ENCODE peak calls at places on chromosomes 12 and 14, in ten cellular contexts. P, C, X, E, L, S, D, T, J and Y are unnamed samples.
A peak's percentile ranks its signal among the peaks of the same experiment; 100 is the strongest.

GRCh38 chr14:62126885-62127478 is 364.8 kb downstream of the SNAPC1 start:
- DNase-seq in X (no peak), T (no peak), L (no peak), S (no peak), J (no peak), C (no peak), D (peak; percentile 58), E (peak; percentile 40), P (no peak), Y (no peak)

GRCh38 chr12:57554897-57555296 is 5.1 kb downstream of the KIF5A start:
- DNase-seq in C (no peak), E (no peak), J (no peak), T (no peak), S (no peak), L (no peak), X (no peak), P (no peak), D (no peak), Y (no peak)

GRCh38 chr12:71438670-71439361 is 782 bp upstream of the LGR5 start:
- DNase-seq in P (no peak), E (no peak), C (no peak), D (peak; percentile 6), L (no peak), J (no peak), T (no peak), X (no peak), S (no peak), Y (no peak)

GRCh38 chr14:89588840-89589296 is 171.8 kb upstream of the FOXN3 start:
- DNase-seq in J (no peak), S (no peak), D (no peak), X (no peak), L (no peak), P (no peak), T (no peak), C (no peak), E (no peak), Y (no peak)

GRCh38 chr12:124782132-124782531 is 81.5 kb downstream of the SCARB1 start:
- DNase-seq in T (no peak), S (no peak), X (no peak), J (no peak), E (no peak), L (no peak), C (no peak), D (no peak), P (no peak), Y (no peak)

GRCh38 chr12:39867631-39868030 is 238.2 kb downstream of the SLC2A13 start:
- DNase-seq in D (no peak), T (no peak), J (no peak), L (no peak), C (no peak), X (no peak), S (no peak), E (no peak), P (no peak), Y (no peak)

GRCh38 chr12:52200086-52200782 is 8.4 kb upstream of the KRT80 start:
- DNase-seq in E (no peak), L (no peak), P (no peak), X (no peak), C (no peak), D (no peak), J (no peak), S (peak; percentile 20), T (no peak), Y (no peak)

GRCh38 chr12:94983321-94983720 is 20.2 kb downstream of the NDUFA12 start:
- DNase-seq in T (no peak), P (no peak), E (no peak), J (no peak), D (no peak), S (no peak), X (no peak), C (no peak), L (no peak), Y (no peak)

GRCh38 chr12:23564454-23564853 is 385.0 kb downstream of the SOX5 start:
- DNase-seq in T (no peak), X (no peak), E (no peak), C (no peak), P (no peak), J (no peak), D (no peak), S (no peak), L (no peak), Y (no peak)

DNA sequence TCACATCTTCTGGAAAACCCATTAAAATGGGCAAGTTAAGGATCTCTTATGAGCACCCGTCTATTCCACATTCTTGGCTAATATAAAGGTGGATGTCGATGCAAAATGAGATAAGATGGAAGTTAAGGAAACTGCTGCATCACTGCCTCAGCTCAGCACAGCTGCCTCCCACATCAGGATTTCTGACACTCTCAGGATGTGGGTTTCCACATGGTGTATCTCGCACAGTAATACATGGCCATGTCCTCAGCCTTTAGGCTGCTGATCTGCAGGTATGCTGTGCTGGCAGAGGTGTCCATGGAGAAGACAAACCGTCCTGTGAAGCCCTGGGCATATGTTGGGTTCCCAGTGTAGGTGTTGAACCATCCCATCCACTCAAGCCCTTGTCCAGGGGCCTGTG is 1348.0 kb downstream of the TMEM121 start:
- DNase-seq in D (no peak), S (no peak), L (no peak), J (no peak), X (no peak), E (no peak), P (no peak), C (no peak), T (no peak), Y (no peak)
- H3K9me3 ChIP-seq in D (no peaks in the 10 kb centered on the region), S (no peaks in the 10 kb centered on the region), L (no peaks in the 10 kb centered on the region), J (no peaks in the 10 kb centered on the region), X (no peaks in the 10 kb centered on the region), E (no peaks in the 10 kb centered on the region), P (no peaks in the 10 kb centered on the region), C (no peaks in the 10 kb centered on the region), T (no peaks in the 10 kb centered on the region), Y (no peaks in the 10 kb centered on the region)

GRCh38 chr14:24135584-24135833 is 485 bp upstream of the PSME1 start:
- DNase-seq in T (no peak), L (no peak), S (no peak), D (no peak), X (no peak), P (no peak), E (no peak), C (no peak), J (no peak), Y (no peak)

GRCh38 chr14:24133730-24134129 is 2.3 kb upstream of the PSME1 start:
- DNase-seq in E (no peak), S (no peak), X (no peak), C (no peak), J (no peak), T (no peak), L (no peak), D (no peak), P (no peak), Y (no peak)

GRCh38 chr14:24137529-24138395 is 1.8 kb downstream of the PSME1 start:
- DNase-seq in C (no peak), J (no peak), P (no peak), E (no peak), T (no peak), X (no peak), D (no peak), L (no peak), S (no peak), Y (no peak)

GRCh38 chr14:24136684-24137528 is 912 bp downstream of the PSME1 start:
- DNase-seq in S (no peak), J (no peak), E (no peak), P (no peak), T (no peak), D (no peak), C (no peak), L (no peak), X (no peak), Y (no peak)

DNA sequence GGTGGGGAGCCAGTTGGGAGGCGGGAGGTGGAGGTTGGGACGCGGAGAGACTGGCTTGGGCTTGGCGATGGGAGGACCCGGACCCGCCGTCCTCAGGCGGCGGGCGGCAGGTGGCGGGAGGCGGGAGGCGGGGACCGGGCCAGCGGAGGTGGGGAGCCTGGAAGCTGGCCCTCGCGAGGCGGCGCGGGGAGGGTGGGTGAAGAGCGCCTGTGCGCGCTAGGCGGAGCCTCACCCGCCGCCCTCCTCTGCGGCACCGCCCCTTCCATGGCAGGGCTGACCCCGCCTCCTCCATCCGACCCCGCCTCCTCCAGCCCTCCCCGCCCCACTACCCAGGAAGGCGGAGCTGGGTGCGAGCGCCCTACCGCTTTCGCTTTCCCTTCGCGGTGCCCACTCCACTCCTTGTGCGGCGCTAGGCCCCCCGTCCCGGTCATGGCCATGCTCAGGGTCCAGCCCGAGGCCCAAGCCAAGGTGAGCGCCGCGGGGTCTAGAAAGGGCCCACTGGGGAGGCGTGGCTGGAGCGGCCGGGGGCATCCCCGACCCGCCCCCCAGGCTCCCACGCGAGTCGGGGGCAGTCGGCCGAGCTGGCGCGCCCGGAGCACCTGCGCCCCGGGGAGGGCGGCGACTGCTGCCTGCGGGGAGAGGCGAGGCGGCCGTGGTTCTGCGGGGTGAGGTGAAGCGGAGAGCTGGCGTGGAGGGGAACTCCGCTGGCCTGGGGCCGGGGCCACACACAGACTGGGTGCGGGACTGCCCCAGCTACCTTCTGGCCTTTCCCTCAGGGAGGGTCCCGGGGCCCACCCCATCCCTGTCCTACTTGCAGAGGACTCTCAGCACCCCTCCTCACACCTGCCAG is at the start of gene PSME1:
- DNase-seq in D (peak; percentile 86), P (peak; percentile 97), C (peak; percentile 95), X (peak; percentile 57), T (peak; percentile 95), E (peak; percentile 71), L (peak; percentile 96), J (peak; percentile 89), S (peak; percentile 96), Y (no peak)
- TF ChIP-seq POLR2A in D (peak; percentile 41), P (no peak), C (peak; percentile 81), X (no peak), T (peak; percentile 29), E (peak; percentile 70), L (peak; percentile 79), J (peak; percentile 10), S (peak; percentile 66), Y (peak; percentile 68)

DNA sequence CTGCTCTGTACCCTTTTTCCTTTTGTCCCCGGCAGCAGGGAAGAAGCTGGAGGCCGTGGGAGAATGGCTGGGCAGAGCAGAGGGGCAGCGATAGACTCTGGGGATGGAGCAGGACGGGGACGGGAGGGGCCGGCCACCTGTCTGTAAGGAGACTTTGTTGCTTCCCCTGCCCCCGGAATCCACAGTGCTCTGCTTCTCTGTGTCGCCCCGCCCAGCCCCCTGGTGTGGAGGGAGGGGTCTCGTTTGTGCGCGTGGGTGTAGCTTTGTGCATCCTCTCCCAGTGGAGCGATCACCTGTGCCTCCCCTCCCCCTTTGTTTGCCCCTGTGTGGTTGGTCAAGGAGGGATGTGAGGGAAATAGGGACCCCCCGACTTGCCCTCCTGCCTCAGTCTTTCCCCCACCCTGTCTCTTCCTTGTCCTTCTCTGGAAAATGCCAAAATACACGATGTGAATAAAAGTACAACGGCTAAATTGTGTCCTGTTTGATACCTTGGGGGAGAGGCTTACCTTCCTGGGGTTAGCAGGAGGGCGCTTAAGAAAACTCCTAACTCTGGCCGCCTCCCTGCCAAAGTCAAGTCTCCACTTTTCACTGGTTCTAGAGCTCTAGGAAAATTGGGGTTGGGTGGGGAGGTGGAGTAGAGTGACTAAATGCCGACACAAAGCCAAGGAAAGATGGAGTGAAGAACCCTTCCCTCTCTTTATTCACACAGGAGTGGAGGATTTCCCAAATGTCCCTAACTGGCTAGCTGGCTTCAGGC is 990 bp upstream of the TPI1 start:
- DNase-seq in P (no peak), E (no peak), D (no peak), T (no peak), X (no peak), L (peak; percentile 41), J (no peak), S (peak; percentile 63), C (no peak), Y (no peak)
- H3K4me3 ChIP-seq in P (peak overlapping the region; percentile 100), E (peak overlapping the region; percentile 97), D (peak overlapping the region; percentile 100), T (no peak overlapping the region), X (peak overlapping the region; percentile 94), L (peak overlapping the region; percentile 100), J (peak overlapping the region; percentile 93), S (peak overlapping the region; percentile 83), C (peak overlapping the region; percentile 75), Y (peak overlapping the region; percentile 99)

GRCh38 chr12:133010657-133011297 is 24.6 kb downstream of the ZNF26 start:
- DNase-seq in T (no peak), L (no peak), P (no peak), J (no peak), C (no peak), X (no peak), E (no peak), S (no peak), D (peak; percentile 54), Y (no peak)
- H3K9me3 ChIP-seq in T (peaks cover 4% of the 10 kb centered on the region), L (peaks cover 88% of the 10 kb centered on the region), P (peaks cover 100% of the 10 kb centered on the region), J (peaks cover 100% of the 10 kb centered on the region), C (peaks cover 81% of the 10 kb centered on the region), X (peaks cover 94% of the 10 kb centered on the region), E (peaks cover 38% of the 10 kb centered on the region), S (peaks cover 87% of the 10 kb centered on the region), D (peaks cover 95% of the 10 kb centered on the region), Y (peaks cover 87% of the 10 kb centered on the region)